ENCODE peak calls at places on chromosomes 2 and 18, in seven cellular contexts. One of them, this sample, is unnamed.

GRCh38 chr18:23279931-23280330 is 144.6 kb downstream of the CABLES1 start:
- DNase-seq in HCT116: no peak
- DNase-seq in K562: no peak
- DNase-seq in H1: no peak
- DNase-seq in HepG2: no peak
- DNase-seq in Panc1: no peak
- DNase-seq in GM12878: no peak
- DNase-seq in this sample: peak

GRCh38 chr2:70133521-70134348 is 46.5 kb downstream of the PCBP1 start:
- DNase-seq in H1: no peak
- DNase-seq in Panc1: no peak
- DNase-seq in HCT116: no peak
- DNase-seq in K562: no peak
- DNase-seq in HepG2: no peak
- DNase-seq in GM12878: no peak
- DNase-seq in this sample: no peak

GRCh38 chr2:181627545-181627944 is 29.4 kb downstream of the CERKL start:
- DNase-seq in HCT116: no peak
- DNase-seq in HepG2: no peak
- DNase-seq in Panc1: no peak
- DNase-seq in K562: no peak
- DNase-seq in GM12878: no peak
- DNase-seq in H1: no peak
- DNase-seq in this sample: no peak

GRCh38 chr2:17813015-17813741 is 3.1 kb upstream of the MSGN1 start:
- DNase-seq in HepG2: no peak
- DNase-seq in Panc1: no peak
- DNase-seq in K562: no peak
- DNase-seq in H1: no peak
- DNase-seq in GM12878: no peak
- DNase-seq in HCT116: no peak
- DNase-seq in this sample: no peak

GRCh38 chr2:135248611-135249010 is 196.5 kb downstream of the RAB3GAP1 start:
- DNase-seq in HCT116: no peak
- DNase-seq in H1: no peak
- DNase-seq in Panc1: no peak
- DNase-seq in HepG2: no peak
- DNase-seq in GM12878: no peak
- DNase-seq in K562: no peak
- DNase-seq in this sample: no peak

GRCh38 chr2:44674473-44675299 is 266.8 kb upstream of the SIX3 start:
- DNase-seq in HepG2: no peak
- DNase-seq in GM12878: no peak
- DNase-seq in Panc1: no peak
- DNase-seq in K562: no peak
- DNase-seq in H1: no peak
- DNase-seq in HCT116: no peak
- DNase-seq in this sample: no peak

GRCh38 chr2:84939426-84940087 is 31.4 kb upstream of the KCMF1 start:
- DNase-seq in GM12878: peak
- DNase-seq in HCT116: no peak
- DNase-seq in K562: no peak
- DNase-seq in HepG2: no peak
- DNase-seq in Panc1: no peak
- DNase-seq in H1: no peak
- DNase-seq in this sample: no peak

GRCh38 chr18:28120811-28121210 is 56.1 kb downstream of the CDH2 start:
- DNase-seq in HCT116: no peak
- DNase-seq in H1: no peak
- DNase-seq in Panc1: no peak
- DNase-seq in HepG2: no peak
- DNase-seq in K562: no peak
- DNase-seq in GM12878: no peak
- DNase-seq in this sample: no peak

GRCh38 chr2:212733273-212733672 is 194.7 kb upstream of the ERBB4 start:
- DNase-seq in K562: no peak
- DNase-seq in GM12878: no peak
- DNase-seq in H1: no peak
- DNase-seq in Panc1: no peak
- DNase-seq in HCT116: no peak
- DNase-seq in HepG2: no peak
- DNase-seq in this sample: no peak

GRCh38 chr2:28173377-28173776 is 219.3 kb upstream of the FOSL2 start:
- DNase-seq in Panc1: no peak
- DNase-seq in H1: no peak
- DNase-seq in K562: no peak
- DNase-seq in HepG2: no peak
- DNase-seq in GM12878: no peak
- DNase-seq in HCT116: no peak
- DNase-seq in this sample: no peak

GRCh38 chr2:40668435-40668834 is 216.5 kb upstream of the SLC8A1 start:
- DNase-seq in Panc1: no peak
- DNase-seq in HCT116: no peak
- DNase-seq in K562: no peak
- DNase-seq in GM12878: no peak
- DNase-seq in HepG2: no peak
- DNase-seq in H1: no peak
- DNase-seq in this sample: no peak

DNA sequence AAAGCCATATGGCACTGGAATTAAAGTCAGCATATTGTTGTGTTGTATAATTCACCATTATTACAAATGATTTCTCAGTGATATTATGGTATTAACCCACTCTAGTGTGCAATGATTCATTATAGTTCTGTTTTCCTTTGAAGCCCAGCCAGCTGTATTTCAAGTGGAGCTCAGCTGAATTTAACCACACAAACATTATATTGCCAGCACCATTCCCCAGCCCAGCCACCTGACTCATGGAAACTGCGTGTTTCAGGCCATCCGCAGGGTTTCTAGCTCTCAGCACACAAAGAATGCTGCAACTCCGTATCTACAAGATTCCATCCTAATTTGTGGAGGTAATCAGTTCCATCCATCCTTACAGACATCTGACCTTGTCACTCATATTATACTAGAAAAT is 166.8 kb upstream of the CHAC2 start:
- DNase-seq in K562: no peak
- DNase-seq in Panc1: no peak
- DNase-seq in H1: no peak
- DNase-seq in HepG2: no peak
- DNase-seq in GM12878: no peak
- DNase-seq in HCT116: no peak
- DNase-seq in this sample: no peak
- TF ChIP-seq SIN3A in K562: no peak
- TF ChIP-seq SIN3A in Panc1: no peak
- TF ChIP-seq SIN3A in H1: no peak
- TF ChIP-seq SIN3A in HepG2: no peak
- TF ChIP-seq SIN3A in GM12878: no peak
- TF ChIP-seq SIN3A in HCT116: no peak
- TF ChIP-seq SIN3A in this sample: no peak

DNA sequence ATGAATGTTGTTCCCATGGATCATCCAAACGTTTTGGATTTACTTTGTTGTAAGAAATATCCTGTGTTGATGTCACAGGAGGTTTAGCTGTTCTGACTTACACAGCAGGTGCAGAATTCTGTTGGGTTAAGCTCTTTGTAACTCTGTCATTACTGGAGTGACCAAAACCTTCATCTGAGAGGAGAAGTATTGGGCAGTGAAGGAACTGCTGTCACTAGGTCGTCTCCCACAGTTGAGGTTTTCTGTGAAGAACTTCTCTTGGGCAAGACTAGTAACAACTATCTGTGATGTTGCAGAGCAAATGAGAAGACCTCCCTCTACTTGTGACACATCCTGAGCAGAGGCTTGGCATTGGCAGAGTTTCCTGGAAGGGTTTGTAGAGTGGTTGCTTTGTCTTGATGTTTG is 2.9 kb downstream of the SPTBN1 start:
- DNase-seq in K562: no peak
- DNase-seq in H1: no peak
- DNase-seq in Panc1: no peak
- DNase-seq in GM12878: no peak
- DNase-seq in HepG2: no peak
- DNase-seq in HCT116: no peak
- DNase-seq in this sample: no peak
- TF ChIP-seq SIN3A in K562: no peak
- TF ChIP-seq SIN3A in H1: no peak
- TF ChIP-seq SIN3A in Panc1: no peak
- TF ChIP-seq SIN3A in GM12878: no peak
- TF ChIP-seq SIN3A in HepG2: no peak
- TF ChIP-seq SIN3A in HCT116: no peak
- TF ChIP-seq SIN3A in this sample: no peak

GRCh38 chr2:75513616-75514170 is 47.0 kb downstream of the EVA1A start:
- DNase-seq in H1: no peak
- DNase-seq in K562: no peak
- DNase-seq in HepG2: no peak
- DNase-seq in GM12878: no peak
- DNase-seq in HCT116: no peak
- DNase-seq in Panc1: no peak
- DNase-seq in this sample: no peak
- TF ChIP-seq SIN3A in H1: no peak
- TF ChIP-seq SIN3A in K562: no peak
- TF ChIP-seq SIN3A in HepG2: no peak
- TF ChIP-seq SIN3A in GM12878: no peak
- TF ChIP-seq SIN3A in HCT116: no peak
- TF ChIP-seq SIN3A in Panc1: no peak
- TF ChIP-seq SIN3A in this sample: no peak

GRCh38 chr18:75213610-75214009 is 3.0 kb downstream of the TSHZ1 start:
- DNase-seq in HepG2: no peak
- DNase-seq in K562: no peak
- DNase-seq in GM12878: no peak
- DNase-seq in Panc1: no peak
- DNase-seq in H1: no peak
- DNase-seq in HCT116: no peak
- DNase-seq in this sample: no peak

GRCh38 chr18:75211002-75211621 is 515 bp downstream of the TSHZ1 start:
- DNase-seq in K562: peak
- DNase-seq in H1: no peak
- DNase-seq in HCT116: no peak
- DNase-seq in Panc1: no peak
- DNase-seq in HepG2: peak
- DNase-seq in GM12878: no peak
- DNase-seq in this sample: no peak

GRCh38 chr18:75210274-75211001 is at the start of gene TSHZ1:
- DNase-seq in HCT116: peak
- DNase-seq in Panc1: peak
- DNase-seq in HepG2: peak
- DNase-seq in K562: peak
- DNase-seq in H1: no peak
- DNase-seq in GM12878: peak
- DNase-seq in this sample: peak

GRCh38 chr18:75212626-75213110 is 2.1 kb downstream of the TSHZ1 start:
- DNase-seq in H1: no peak
- DNase-seq in HepG2: peak
- DNase-seq in Panc1: no peak
- DNase-seq in K562: no peak
- DNase-seq in HCT116: no peak
- DNase-seq in GM12878: no peak
- DNase-seq in this sample: no peak

GRCh38 chr18:75211721-75212625 is 1.4 kb downstream of the TSHZ1 start:
- DNase-seq in HCT116: no peak
- DNase-seq in HepG2: peak
- DNase-seq in Panc1: no peak
- DNase-seq in K562: peak
- DNase-seq in GM12878: no peak
- DNase-seq in H1: no peak
- DNase-seq in this sample: peak
- TF ChIP-seq SIN3A in HCT116: no peak
- TF ChIP-seq SIN3A in HepG2: peak
- TF ChIP-seq SIN3A in Panc1: no peak
- TF ChIP-seq SIN3A in K562: no peak
- TF ChIP-seq SIN3A in GM12878: no peak
- TF ChIP-seq SIN3A in H1: no peak
- TF ChIP-seq SIN3A in this sample: no peak

GRCh38 chr2:100577777-100578176 is 15.0 kb downstream of the PDCL3 start:
- DNase-seq in HCT116: peak
- DNase-seq in HepG2: no peak
- DNase-seq in Panc1: no peak
- DNase-seq in K562: peak
- DNase-seq in H1: no peak
- DNase-seq in GM12878: no peak
- DNase-seq in this sample: no peak
- TF ChIP-seq SIN3A in HCT116: no peak
- TF ChIP-seq SIN3A in HepG2: no peak
- TF ChIP-seq SIN3A in Panc1: no peak
- TF ChIP-seq SIN3A in K562: no peak
- TF ChIP-seq SIN3A in H1: no peak
- TF ChIP-seq SIN3A in GM12878: no peak
- TF ChIP-seq SIN3A in this sample: no peak